ENCODE peak calls at places on chromosome 7, in seven cellular contexts. M is HCT116; I is aorta; P is fibroblast of lung; G is iPS DF 6.9; H is effector memory CD4-positive, alpha-beta T cell; R is heart right ventricle. V is an unnamed sample. For H3K4me1, the result is how much of the 10 kb centered on the place peaks cover.

GRCh38 chr7:106609416-106609815 is 51.5 kb downstream of the CCDC71L start:
- DNase-seq in P (peak), I (no peak), R (no peak), M (no peak), G (no peak), H (no peak), V (no peak)

GRCh38 chr7:23533160-23533559 is 1.4 kb upstream of the TRA2A start:
- DNase-seq in H (no peak), P (no peak), R (no peak), G (no peak), I (no peak), M (no peak), V (no peak)

GRCh38 chr7:94649313-94649924 is 6.5 kb downstream of the SGCE start:
- DNase-seq in R (no peak), M (no peak), P (peak), I (no peak), G (no peak), H (no peak), V (no peak)

GRCh38 chr7:121624922-121625321 is 228.8 kb upstream of the FAM3C start:
- DNase-seq in R (peak), I (peak), M (no peak), G (no peak), P (peak), H (no peak), V (no peak)

GRCh38 chr7:2114926-2115738 is 117.6 kb downstream of the MAD1L1 start:
- DNase-seq in H (no peak), M (no peak), P (no peak), I (no peak), R (no peak), G (no peak), V (no peak)

GRCh38 chr7:135210818-135211178 is 528 bp downstream of the WDR91 start:
- DNase-seq in R (no peak), P (peak), H (no peak), G (no peak), M (no peak), I (no peak), V (no peak)

GRCh38 chr7:68718059-68718685 is 880.1 kb upstream of the AUTS2 start:
- DNase-seq in G (no peak), I (no peak), P (peak), M (no peak), H (no peak), R (no peak), V (no peak)

GRCh38 chr7:28685660-28686417 is 272.3 kb downstream of the TRIL start:
- DNase-seq in H (no peak), M (peak), R (peak), P (peak), I (peak), G (peak), V (no peak)

GRCh38 chr7:110170762-110171161 is 920.2 kb upstream of the LRRN3 start:
- DNase-seq in R (no peak), I (no peak), P (peak), H (no peak), M (no peak), G (no peak), V (no peak)

GRCh38 chr7:141073173-141073640 is 657 bp upstream of the TMEM178B start:
- DNase-seq in P (peak), M (no peak), G (no peak), H (no peak), R (peak), I (no peak), V (no peak)

GRCh38 chr7:134710854-134711624 is 64.4 kb downstream of the BPGM start:
- DNase-seq in M (no peak), I (no peak), P (peak), G (no peak), H (peak), R (no peak), V (peak)

GRCh38 chr7:135510603-135511183 is 791 bp upstream of the CNOT4 start:
- DNase-seq in M (no peak), H (no peak), G (no peak), P (no peak), I (no peak), R (no peak), V (no peak)

GRCh38 chr7:138328215-138328614 is 131.8 kb upstream of the TRIM24 start:
- DNase-seq in H (no peak), P (no peak), I (no peak), M (no peak), R (no peak), G (no peak), V (no peak)

GRCh38 chr7:152115021-152115718 is 89.7 kb downstream of the GALNT11 start:
- DNase-seq in P (no peak), G (no peak), M (no peak), H (no peak), R (no peak), I (no peak), V (no peak)

GRCh38 chr7:81692146-81692905 is 77.5 kb downstream of the HGF start:
- DNase-seq in H (no peak), I (no peak), P (peak), R (no peak), G (no peak), M (no peak), V (no peak)

GRCh38 chr7:39644170-39644569 is 20.8 kb downstream of the RALA start:
- DNase-seq in P (peak), M (no peak), G (no peak), I (no peak), H (no peak), R (no peak), V (no peak)

GRCh38 chr7:158238616-158239289 is 348.9 kb downstream of the PTPRN2 start:
- DNase-seq in R (no peak), H (no peak), M (no peak), I (no peak), G (no peak), P (no peak), V (no peak)

GRCh38 chr7:75937958-75938786 is 23.2 kb downstream of the POR start:
- DNase-seq in H (no peak), I (peak), G (no peak), R (peak), P (peak), M (peak), V (no peak)

GRCh38 chr7:115851291-115851690 is 179.3 kb downstream of the TFEC start:
- DNase-seq in P (peak), I (no peak), G (peak), R (no peak), H (no peak), M (peak), V (peak)

GRCh38 chr7:130398751-130399150 is 18.5 kb downstream of the CPA1 start:
- DNase-seq in M (no peak), R (no peak), H (no peak), I (no peak), G (no peak), P (no peak), V (no peak)

GRCh38 chr7:27992755-27993478 is 187.7 kb downstream of the JAZF1 start:
- DNase-seq in R (no peak), M (no peak), P (no peak), G (no peak), I (no peak), H (no peak), V (no peak)

GRCh38 chr7:81776159-81776558 is 6.3 kb upstream of the HGF start:
- DNase-seq in I (no peak), G (no peak), M (no peak), R (no peak), P (peak), H (no peak), V (no peak)

GRCh38 chr7:130975731-130976130 is 241.7 kb upstream of the KLF14 start:
- DNase-seq in G (no peak), I (no peak), R (no peak), P (no peak), H (no peak), M (no peak), V (no peak)

GRCh38 chr7:83655951-83656556 is 7.1 kb upstream of the SEMA3E start:
- DNase-seq in R (no peak), H (no peak), I (no peak), M (peak), P (peak), G (no peak), V (no peak)

GRCh38 chr7:134533288-134533771 is 6.0 kb downstream of the AKR1B10 start:
- DNase-seq in P (peak), G (no peak), M (no peak), H (no peak), I (no peak), R (no peak), V (no peak)

GRCh38 chr7:6640246-6640721 is 3.2 kb downstream of the ZNF316 start:
- DNase-seq in H (no peak), G (peak), I (no peak), R (no peak), P (peak), M (no peak), V (no peak)

GRCh38 chr7:122550545-122550944 is 148.4 kb downstream of the RNF133 start:
- DNase-seq in R (no peak), M (no peak), P (peak), H (no peak), I (no peak), G (no peak), V (no peak)

GRCh38 chr7:137933270-137934017 is 68.4 kb downstream of the CREB3L2 start:
- DNase-seq in M (no peak), H (no peak), I (peak), G (no peak), R (no peak), P (peak), V (no peak)

GRCh38 chr7:68770649-68771048 is 827.6 kb upstream of the AUTS2 start:
- DNase-seq in M (no peak), I (no peak), H (no peak), G (no peak), P (no peak), R (peak), V (no peak)

GRCh38 chr7:94335586-94335985 is 59.1 kb upstream of the COL1A2 start:
- DNase-seq in H (no peak), I (no peak), R (no peak), G (no peak), M (no peak), P (peak), V (no peak)

GRCh38 chr7:28573751-28574295 is 161.5 kb downstream of the CREB5 start:
- DNase-seq in P (peak), I (no peak), R (no peak), M (no peak), H (no peak), G (no peak), V (no peak)

GRCh38 chr7:41955475-41956243 is 252.8 kb upstream of the INHBA start:
- DNase-seq in M (no peak), I (peak), G (no peak), H (no peak), R (peak), P (peak), V (no peak)

GRCh38 chr7:132646064-132646463 is 69.8 kb upstream of the PLXNA4 start:
- DNase-seq in R (no peak), H (no peak), P (no peak), G (no peak), M (no peak), I (no peak), V (no peak)

GRCh38 chr7:151018421-151019129 is 5.7 kb downstream of the ATG9B start:
- DNase-seq in H (peak), P (peak), G (no peak), I (no peak), M (no peak), R (no peak), V (no peak)

GRCh38 chr7:107643938-107644703 is 16.5 kb upstream of the SLC26A4 start:
- DNase-seq in M (no peak), H (no peak), G (no peak), R (no peak), I (no peak), P (no peak), V (no peak)

GRCh38 chr7:148607151-148607661 is 16.6 kb downstream of the C7orf33 start:
- DNase-seq in G (peak), R (no peak), H (no peak), I (no peak), M (no peak), P (no peak), V (peak)

GRCh38 chr7:86645174-86645566 is 1.5 kb downstream of the GRM3 start:
- DNase-seq in R (no peak), P (no peak), H (no peak), M (no peak), G (no peak), I (no peak), V (no peak)

GRCh38 chr7:76340617-76341131 is 18.1 kb downstream of the YWHAG start:
- DNase-seq in P (peak), I (no peak), M (no peak), H (no peak), R (no peak), G (no peak), V (no peak)

DNA sequence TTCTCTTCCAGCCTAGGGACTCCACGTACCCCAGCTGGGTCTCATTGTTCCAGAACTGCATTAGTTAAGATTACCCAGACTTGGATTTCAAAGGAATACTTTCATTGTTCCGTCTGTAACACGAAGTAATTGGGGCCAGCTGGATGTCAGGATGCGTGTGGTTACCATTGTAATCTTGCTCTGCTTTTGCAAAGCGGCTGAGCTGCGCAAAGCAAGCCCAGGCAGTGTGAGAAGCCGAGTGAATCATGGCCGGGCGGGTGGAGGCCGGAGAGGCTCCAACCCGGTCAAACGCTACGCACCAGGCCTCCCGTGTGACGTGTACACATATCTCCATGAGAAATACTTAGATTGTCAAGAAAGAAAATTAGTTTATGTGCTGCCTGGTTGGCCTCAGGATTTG is 21.0 kb downstream of the LRRC17 start:
- DNase-seq in G (no peak), I (peak), H (no peak), M (no peak), R (peak), P (peak), V (no peak)
- H3K27ac ChIP-seq in G (no peak), I (peak), H (no peak), M (no peak), R (peak), P (peak), V (no peak)

GRCh38 chr7:54643064-54643463 is 100.9 kb downstream of the VSTM2A start:
- DNase-seq in M (no peak), I (no peak), H (no peak), G (no peak), R (no peak), P (no peak), V (no peak)

GRCh38 chr7:54632696-54633095 is 90.5 kb downstream of the VSTM2A start:
- DNase-seq in R (no peak), I (no peak), P (no peak), M (no peak), H (no peak), G (no peak), V (no peak)

GRCh38 chr7:54637712-54638396 is 95.7 kb downstream of the VSTM2A start:
- DNase-seq in M (no peak), P (no peak), R (no peak), G (no peak), H (no peak), I (no peak), V (no peak)
- H3K4me3 ChIP-seq in M (no peak), P (no peak), R (no peak), G (no peak), H (no peak), I (no peak), V (no peak)

GRCh38 chr7:876972-877311 is 588 bp downstream of the GET4 start:
- DNase-seq in M (no peak), P (no peak), G (no peak), I (no peak), R (no peak), H (no peak), V (no peak)
- H3K4me1 ChIP-seq in M (under half), P (under half), G (under half), I (under half), R (half or more), H (under half), V (under half)

GRCh38 chr7:117672433-117672832 is 192.6 kb downstream of the CFTR start:
- DNase-seq in R (no peak), M (no peak), P (no peak), G (no peak), I (no peak), H (no peak), V (no peak)
- H3K27ac ChIP-seq in R (no peak), M (no peak), P (no peak), G (no peak), I (no peak), H (no peak), V (no peak)

GRCh38 chr7:128682125-128682524 is 10.0 kb downstream of the GARIN1A start:
- DNase-seq in H (no peak), P (no peak), M (no peak), G (no peak), I (no peak), R (no peak), V (no peak)
- H3K4me3 ChIP-seq in H (no peak), P (no peak), M (no peak), G (no peak), I (no peak), R (no peak), V (no peak)

GRCh38 chr7:101857358-101857794 is 40.0 kb downstream of the CUX1 start:
- DNase-seq in M (no peak), H (no peak), G (no peak), R (no peak), I (no peak), P (no peak), V (no peak)
- H3K4me1 ChIP-seq in M (under half), H (under half), G (under half), R (half or more), I (under half), P (under half), V (under half)